ENCODE peak calls at places on chromosomes 16 and 17, in six cellular contexts. E, Y, B, F, T and M are unnamed samples.

GRCh38 chr17:65514541-65514940 is 46.9 kb downstream of the AXIN2 start:
- DNase-seq in E (no peak), Y (no peak), B (peak; percentile 14), F (no peak), T (no peak), M (no peak)

GRCh38 chr16:25691519-25692091 is at the start of gene HS3ST4:
- DNase-seq in E (no peak), Y (peak; percentile 73), B (no peak), F (peak; percentile 69), T (no peak), M (peak; percentile 61)

GRCh38 chr17:27544350-27545131 is 86.4 kb upstream of the LGALS9 start:
- DNase-seq in E (no peak), Y (no peak), B (peak; percentile 63), F (no peak), T (peak; percentile 84), M (no peak)

GRCh38 chr17:4548721-4549531 is 6.3 kb downstream of the MYBBP1A start:
- DNase-seq in E (no peak), Y (peak; percentile 70), B (peak; percentile 18), F (no peak), T (no peak), M (no peak)

GRCh38 chr16:69326172-69326873 is 4.1 kb downstream of the PDF start:
- DNase-seq in E (no peak), Y (no peak), B (no peak), F (no peak), T (no peak), M (no peak)

GRCh38 chr16:19672378-19672777 is 45.6 kb downstream of the KNOP1 start:
- DNase-seq in E (no peak), Y (no peak), B (peak; percentile 39), F (no peak), T (no peak), M (no peak)

GRCh38 chr17:17710728-17711541 is 29.7 kb downstream of the RAI1 start:
- DNase-seq in E (no peak), Y (peak; percentile 94), B (peak; percentile 93), F (peak; percentile 92), T (peak; percentile 96), M (no peak)

GRCh38 chr17:45296003-45296832 is 20.6 kb downstream of the MAP3K14 start:
- DNase-seq in E (no peak), Y (no peak), B (peak; percentile 62), F (no peak), T (peak; percentile 39), M (no peak)

GRCh38 chr16:3957344-3957980 is 76.9 kb upstream of the CREBBP start:
- DNase-seq in E (no peak), Y (no peak), B (no peak), F (no peak), T (no peak), M (no peak)

GRCh38 chr17:4884489-4884888 is 14.8 kb upstream of the C17orf107 start:
- DNase-seq in E (no peak), Y (no peak), B (no peak), F (no peak), T (no peak), M (no peak)

GRCh38 chr17:80208050-80208449 is 12.1 kb downstream of the SGSH start:
- DNase-seq in E (no peak), Y (no peak), B (no peak), F (no peak), T (no peak), M (no peak)

GRCh38 chr17:80212962-80213650 is 7.0 kb downstream of the SGSH start:
- DNase-seq in E (no peak), Y (no peak), B (no peak), F (no peak), T (no peak), M (no peak)

GRCh38 chr17:80210348-80211108 is 9.6 kb downstream of the SGSH start:
- DNase-seq in E (no peak), Y (no peak), B (no peak), F (no peak), T (no peak), M (no peak)

GRCh38 chr17:80212109-80212508 is 8.0 kb downstream of the SGSH start:
- DNase-seq in E (no peak), Y (no peak), B (no peak), F (no peak), T (no peak), M (no peak)

GRCh38 chr17:80209765-80210164 is 10.4 kb downstream of the SGSH start:
- DNase-seq in E (no peak), Y (no peak), B (no peak), F (no peak), T (no peak), M (no peak)
- H2BK15ac ChIP-seq in E (no peak overlapping the region), Y (no peak overlapping the region), B (no peak overlapping the region), F (no peak overlapping the region), T (no peak overlapping the region), M (no peak overlapping the region)

DNA sequence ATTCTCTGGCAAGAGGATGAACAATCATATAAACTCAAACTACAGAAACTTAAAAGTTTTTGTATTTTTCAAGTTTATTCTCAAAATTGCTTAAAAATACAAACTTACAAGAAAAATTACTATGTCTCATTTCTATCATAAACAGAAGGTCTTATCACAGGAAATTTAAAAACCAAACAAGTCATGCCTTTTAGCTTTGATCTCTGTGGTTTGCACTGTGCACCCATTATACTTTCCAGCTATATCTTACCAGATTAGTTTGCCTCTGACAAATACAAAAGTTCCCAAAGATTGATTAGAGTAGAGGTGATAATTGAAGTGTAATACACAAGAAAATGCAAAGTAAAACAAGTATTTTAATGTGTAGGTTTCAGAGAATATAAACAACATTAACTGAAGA is 117.4 kb downstream of the MYO1D start:
- DNase-seq in E (no peak), Y (no peak), B (no peak), F (no peak), T (no peak), M (no peak)
- H2BK15ac ChIP-seq in E (no peak overlapping the region), Y (no peak overlapping the region), B (no peak overlapping the region), F (no peak overlapping the region), T (no peak overlapping the region), M (no peak overlapping the region)

GRCh38 chr17:18970582-18971480 is 18.9 kb downstream of the SLC5A10 start:
- DNase-seq in E (no peak), Y (no peak), B (no peak), F (no peak), T (no peak), M (no peak)
- H2BK15ac ChIP-seq in E (no peak overlapping the region), Y (no peak overlapping the region), B (no peak overlapping the region), F (no peak overlapping the region), T (no peak overlapping the region), M (no peak overlapping the region)

GRCh38 chr17:70320642-70321345 is 151.5 kb downstream of the KCNJ2 start:
- DNase-seq in E (no peak), Y (no peak), B (peak; percentile 8), F (no peak), T (peak; percentile 83), M (no peak)
- H2BK15ac ChIP-seq in E (no peak overlapping the region), Y (no peak overlapping the region), B (no peak overlapping the region), F (no peak overlapping the region), T (no peak overlapping the region), M (no peak overlapping the region)

GRCh38 chr17:78237403-78238012 is 6.1 kb downstream of the TMEM235 start:
- DNase-seq in E (no peak), Y (no peak), B (no peak), F (no peak), T (no peak), M (no peak)

GRCh38 chr17:78236362-78237127 is 5.1 kb downstream of the TMEM235 start:
- DNase-seq in E (no peak), Y (no peak), B (no peak), F (no peak), T (no peak), M (no peak)

GRCh38 chr17:78234261-78234865 is 2.9 kb downstream of the TMEM235 start:
- DNase-seq in E (no peak), Y (no peak), B (no peak), F (peak; percentile 34), T (no peak), M (no peak)

GRCh38 chr17:78233678-78234077 is 2.2 kb downstream of the TMEM235 start:
- DNase-seq in E (no peak), Y (no peak), B (no peak), F (peak; percentile 31), T (no peak), M (no peak)

DNA sequence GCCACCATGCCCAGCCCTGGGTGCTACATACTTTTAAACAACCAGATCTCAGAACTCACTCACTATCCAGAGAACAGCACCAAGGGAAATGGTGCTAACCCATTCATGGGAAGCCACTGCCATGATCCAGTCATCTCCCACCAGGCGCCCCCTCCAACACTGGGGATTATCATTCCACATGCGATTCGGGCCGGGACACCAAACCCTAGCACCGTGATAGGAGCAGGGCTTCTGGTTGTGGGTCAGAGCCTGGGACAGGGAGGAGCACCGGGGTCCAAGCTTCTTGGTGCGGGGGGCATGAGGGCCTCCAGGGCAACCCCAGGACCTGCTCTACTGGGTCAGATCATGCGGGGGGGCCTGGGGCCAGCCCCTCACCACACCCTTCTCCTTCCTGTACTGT is 4.5 kb downstream of the TMEM235 start:
- DNase-seq in E (no peak), Y (no peak), B (no peak), F (no peak), T (no peak), M (no peak)
- H2BK15ac ChIP-seq in E (peak overlapping the region; percentile 46), Y (no peak overlapping the region), B (no peak overlapping the region), F (no peak overlapping the region), T (no peak overlapping the region), M (no peak overlapping the region)

GRCh38 chr16:82720414-82720813 is 93.6 kb downstream of the CDH13 start:
- DNase-seq in E (no peak), Y (no peak), B (no peak), F (no peak), T (no peak), M (no peak)
- H2BK15ac ChIP-seq in E (no peak overlapping the region), Y (no peak overlapping the region), B (no peak overlapping the region), F (no peak overlapping the region), T (no peak overlapping the region), M (no peak overlapping the region)

DNA sequence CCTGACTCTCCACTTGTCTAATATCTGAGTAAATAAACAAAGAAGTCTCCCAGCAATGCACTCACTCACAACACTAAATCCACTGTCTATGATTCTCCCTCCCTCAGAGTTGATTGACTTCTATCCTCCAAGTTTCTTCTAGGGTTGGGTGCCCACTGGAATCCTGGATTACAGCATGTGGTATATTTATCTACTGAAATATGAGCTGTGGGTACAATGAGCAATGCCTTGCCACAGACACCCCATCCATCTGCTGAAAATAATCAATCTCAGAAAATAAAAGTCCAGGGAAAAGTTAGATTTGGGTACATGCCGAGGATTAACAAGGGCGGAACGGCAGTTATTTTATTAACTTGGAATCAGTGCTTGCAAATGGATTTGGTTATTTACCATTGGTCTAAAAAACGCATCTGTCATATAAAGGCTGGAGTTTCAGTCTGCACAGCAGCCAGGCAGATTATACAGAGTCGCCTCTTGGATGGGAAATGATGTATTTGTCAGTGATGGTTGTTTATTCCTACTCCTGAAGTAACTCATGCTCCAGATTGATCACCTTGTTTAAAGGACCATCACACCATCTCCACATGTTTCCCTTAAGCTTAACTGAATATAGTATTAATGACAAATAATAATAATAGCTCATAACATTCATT is 193.9 kb upstream of the SOX9 start:
- DNase-seq in E (no peak), Y (no peak), B (no peak), F (no peak), T (no peak), M (no peak)
- H2BK15ac ChIP-seq in E (no peak overlapping the region), Y (no peak overlapping the region), B (no peak overlapping the region), F (no peak overlapping the region), T (no peak overlapping the region), M (no peak overlapping the region)

GRCh38 chr17:12313786-12314185 is 293.1 kb downstream of the MAP2K4 start:
- DNase-seq in E (no peak), Y (no peak), B (no peak), F (no peak), T (no peak), M (no peak)
- H2BK15ac ChIP-seq in E (no peak overlapping the region), Y (no peak overlapping the region), B (no peak overlapping the region), F (no peak overlapping the region), T (no peak overlapping the region), M (no peak overlapping the region)